ENCODE peak calls at places on chromosomes 7 and 10, in eight cellular contexts. One of them, this sample, is unnamed. For H3K4me1 and H3K9me2, the result is how much of the 10 kb centered on the place peaks cover.

GRCh38 chr7:14817829-14818228 is 84.7 kb downstream of the DGKB start:
- DNase-seq in OCI-LY7: no peak
- DNase-seq in PC-9: peak
- DNase-seq in HCT116: no peak
- DNase-seq in GM23338: no peak
- DNase-seq in hepatocyte: no peak
- DNase-seq in PC-3: no peak
- DNase-seq in SK-N-SH: no peak
- DNase-seq in this sample: no peak

GRCh38 chr10:68871105-68871711 is 29.9 kb upstream of the DDX50 start:
- DNase-seq in OCI-LY7: no peak
- DNase-seq in PC-9: no peak
- DNase-seq in HCT116: no peak
- DNase-seq in GM23338: peak
- DNase-seq in hepatocyte: peak
- DNase-seq in PC-3: no peak
- DNase-seq in SK-N-SH: no peak
- DNase-seq in this sample: no peak

GRCh38 chr7:150716368-150716767 is at the start of gene GIMAP1:
- DNase-seq in OCI-LY7: no peak
- DNase-seq in PC-9: no peak
- DNase-seq in HCT116: no peak
- DNase-seq in GM23338: no peak
- DNase-seq in hepatocyte: no peak
- DNase-seq in PC-3: no peak
- DNase-seq in SK-N-SH: no peak
- DNase-seq in this sample: no peak

GRCh38 chr7:46532571-46532970 is 611.5 kb upstream of the IGFBP3 start:
- DNase-seq in OCI-LY7: no peak
- DNase-seq in PC-9: no peak
- DNase-seq in HCT116: no peak
- DNase-seq in GM23338: no peak
- DNase-seq in hepatocyte: no peak
- DNase-seq in PC-3: no peak
- DNase-seq in SK-N-SH: no peak
- DNase-seq in this sample: no peak

GRCh38 chr10:47143072-47143471 is 156.9 kb upstream of the GDF10 start:
- DNase-seq in OCI-LY7: no peak
- DNase-seq in PC-9: no peak
- DNase-seq in HCT116: no peak
- DNase-seq in GM23338: no peak
- DNase-seq in hepatocyte: no peak
- DNase-seq in PC-3: no peak
- DNase-seq in SK-N-SH: no peak
- DNase-seq in this sample: no peak

GRCh38 chr7:25860206-25860881 is 291.7 kb upstream of the NFE2L3 start:
- DNase-seq in OCI-LY7: no peak
- DNase-seq in PC-9: no peak
- DNase-seq in HCT116: no peak
- DNase-seq in GM23338: peak
- DNase-seq in hepatocyte: no peak
- DNase-seq in PC-3: no peak
- DNase-seq in SK-N-SH: peak
- DNase-seq in this sample: no peak

GRCh38 chr10:72254891-72255568 is 18.7 kb upstream of the DDIT4 start:
- DNase-seq in OCI-LY7: no peak
- DNase-seq in PC-9: no peak
- DNase-seq in HCT116: no peak
- DNase-seq in GM23338: peak
- DNase-seq in hepatocyte: peak
- DNase-seq in PC-3: no peak
- DNase-seq in SK-N-SH: peak
- DNase-seq in this sample: peak

GRCh38 chr10:120600871-120601644 is 144.0 kb downstream of the PLPP4 start:
- DNase-seq in OCI-LY7: no peak
- DNase-seq in PC-9: no peak
- DNase-seq in HCT116: no peak
- DNase-seq in GM23338: peak
- DNase-seq in hepatocyte: peak
- DNase-seq in PC-3: peak
- DNase-seq in SK-N-SH: peak
- DNase-seq in this sample: no peak

GRCh38 chr7:151917791-151918311 is 38.4 kb upstream of the GALNTL5 start:
- DNase-seq in OCI-LY7: no peak
- DNase-seq in PC-9: no peak
- DNase-seq in HCT116: no peak
- DNase-seq in GM23338: no peak
- DNase-seq in hepatocyte: peak
- DNase-seq in PC-3: peak
- DNase-seq in SK-N-SH: no peak
- DNase-seq in this sample: no peak

GRCh38 chr7:155484483-155485399 is 26.8 kb downstream of the EN2 start:
- DNase-seq in OCI-LY7: no peak
- DNase-seq in PC-9: no peak
- DNase-seq in HCT116: no peak
- DNase-seq in GM23338: no peak
- DNase-seq in hepatocyte: no peak
- DNase-seq in PC-3: no peak
- DNase-seq in SK-N-SH: no peak
- DNase-seq in this sample: no peak

GRCh38 chr7:37247881-37248280 is 200.8 kb downstream of the ELMO1 start:
- DNase-seq in OCI-LY7: no peak
- DNase-seq in PC-9: peak
- DNase-seq in HCT116: no peak
- DNase-seq in GM23338: peak
- DNase-seq in hepatocyte: peak
- DNase-seq in PC-3: peak
- DNase-seq in SK-N-SH: no peak
- DNase-seq in this sample: no peak

GRCh38 chr7:79590571-79591274 is 137.3 kb upstream of the MAGI2 start:
- DNase-seq in OCI-LY7: no peak
- DNase-seq in PC-9: no peak
- DNase-seq in HCT116: no peak
- DNase-seq in GM23338: no peak
- DNase-seq in hepatocyte: no peak
- DNase-seq in PC-3: no peak
- DNase-seq in SK-N-SH: no peak
- DNase-seq in this sample: no peak

GRCh38 chr7:3636131-3636860 is 335.2 kb downstream of the SDK1 start:
- DNase-seq in OCI-LY7: no peak
- DNase-seq in PC-9: no peak
- DNase-seq in HCT116: no peak
- DNase-seq in GM23338: no peak
- DNase-seq in hepatocyte: no peak
- DNase-seq in PC-3: peak
- DNase-seq in SK-N-SH: no peak
- DNase-seq in this sample: no peak

GRCh38 chr7:114691605-114692004 is 230.3 kb upstream of the MDFIC start:
- DNase-seq in OCI-LY7: no peak
- DNase-seq in PC-9: no peak
- DNase-seq in HCT116: no peak
- DNase-seq in GM23338: no peak
- DNase-seq in hepatocyte: no peak
- DNase-seq in PC-3: no peak
- DNase-seq in SK-N-SH: no peak
- DNase-seq in this sample: no peak

GRCh38 chr10:129465796-129466702 is 992 bp upstream of the MGMT start:
- DNase-seq in OCI-LY7: no peak
- DNase-seq in PC-9: no peak
- DNase-seq in HCT116: no peak
- DNase-seq in GM23338: no peak
- DNase-seq in hepatocyte: no peak
- DNase-seq in PC-3: no peak
- DNase-seq in SK-N-SH: no peak
- DNase-seq in this sample: no peak

GRCh38 chr10:86306628-86307278 is 59.8 kb downstream of the GRID1 start:
- DNase-seq in OCI-LY7: peak
- DNase-seq in PC-9: no peak
- DNase-seq in HCT116: no peak
- DNase-seq in GM23338: peak
- DNase-seq in hepatocyte: peak
- DNase-seq in PC-3: peak
- DNase-seq in SK-N-SH: no peak
- DNase-seq in this sample: peak

GRCh38 chr10:130915065-130915464 is 396.5 kb downstream of the TCERG1L start:
- DNase-seq in OCI-LY7: no peak
- DNase-seq in PC-9: no peak
- DNase-seq in HCT116: no peak
- DNase-seq in GM23338: no peak
- DNase-seq in hepatocyte: no peak
- DNase-seq in PC-3: no peak
- DNase-seq in SK-N-SH: no peak
- DNase-seq in this sample: no peak

GRCh38 chr10:92274071-92274470 is 16.8 kb downstream of the CPEB3 start:
- DNase-seq in OCI-LY7: no peak
- DNase-seq in PC-9: no peak
- DNase-seq in HCT116: no peak
- DNase-seq in GM23338: no peak
- DNase-seq in hepatocyte: no peak
- DNase-seq in PC-3: no peak
- DNase-seq in SK-N-SH: no peak
- DNase-seq in this sample: no peak

GRCh38 chr10:74923556-74923955 is 97.2 kb downstream of the KAT6B start:
- DNase-seq in OCI-LY7: peak
- DNase-seq in PC-9: no peak
- DNase-seq in HCT116: no peak
- DNase-seq in GM23338: peak
- DNase-seq in hepatocyte: no peak
- DNase-seq in PC-3: peak
- DNase-seq in SK-N-SH: no peak
- DNase-seq in this sample: no peak

GRCh38 chr10:71363936-71364335 is 32.8 kb upstream of the CDH23 start:
- DNase-seq in OCI-LY7: no peak
- DNase-seq in PC-9: no peak
- DNase-seq in HCT116: no peak
- DNase-seq in GM23338: no peak
- DNase-seq in hepatocyte: no peak
- DNase-seq in PC-3: no peak
- DNase-seq in SK-N-SH: no peak
- DNase-seq in this sample: no peak

GRCh38 chr7:27106181-27106905 is 3.9 kb upstream of the HOXA2 start:
- DNase-seq in OCI-LY7: no peak
- DNase-seq in PC-9: no peak
- DNase-seq in HCT116: no peak
- DNase-seq in GM23338: peak
- DNase-seq in hepatocyte: no peak
- DNase-seq in PC-3: no peak
- DNase-seq in SK-N-SH: peak
- DNase-seq in this sample: no peak

GRCh38 chr10:35208536-35208935 is 81.9 kb downstream of the CREM start:
- DNase-seq in OCI-LY7: no peak
- DNase-seq in PC-9: no peak
- DNase-seq in HCT116: no peak
- DNase-seq in GM23338: no peak
- DNase-seq in hepatocyte: no peak
- DNase-seq in PC-3: no peak
- DNase-seq in SK-N-SH: no peak
- DNase-seq in this sample: peak

GRCh38 chr10:48455055-48455391 is 148.5 kb downstream of the MAPK8 start:
- DNase-seq in OCI-LY7: no peak
- DNase-seq in PC-9: no peak
- DNase-seq in HCT116: no peak
- DNase-seq in GM23338: no peak
- DNase-seq in hepatocyte: no peak
- DNase-seq in PC-3: no peak
- DNase-seq in SK-N-SH: no peak
- DNase-seq in this sample: no peak

DNA sequence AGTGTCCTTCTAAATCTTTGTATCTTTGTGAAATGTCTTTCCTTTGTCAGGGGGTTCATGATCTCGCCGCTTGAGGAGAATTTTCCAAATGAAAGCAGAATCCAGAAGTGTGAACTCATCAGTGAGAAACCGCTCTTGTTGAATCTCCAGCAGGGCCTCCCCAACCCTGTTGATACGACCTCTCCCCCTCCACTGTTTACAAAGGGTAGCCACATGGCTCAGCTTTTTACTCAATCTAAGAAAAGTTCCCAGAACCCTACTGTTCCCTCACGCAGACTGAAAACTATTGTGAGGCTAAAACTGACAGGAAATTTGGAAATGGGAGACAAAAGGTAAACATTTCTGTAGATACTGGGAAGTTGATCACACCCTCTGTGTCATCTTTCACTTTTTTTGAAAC is 73.9 kb downstream of the SEMA3C start:
- DNase-seq in OCI-LY7: no peak
- DNase-seq in PC-9: no peak
- DNase-seq in HCT116: no peak
- DNase-seq in GM23338: no peak
- DNase-seq in hepatocyte: no peak
- DNase-seq in PC-3: no peak
- DNase-seq in SK-N-SH: no peak
- DNase-seq in this sample: no peak
- H3K4me1 ChIP-seq in OCI-LY7: under half
- H3K4me1 ChIP-seq in PC-9: under half
- H3K4me1 ChIP-seq in HCT116: under half
- H3K4me1 ChIP-seq in GM23338: under half
- H3K4me1 ChIP-seq in hepatocyte: under half
- H3K4me1 ChIP-seq in PC-3: under half
- H3K4me1 ChIP-seq in SK-N-SH: under half
- H3K4me1 ChIP-seq in this sample: under half

GRCh38 chr7:101582971-101583370 is 46.1 kb downstream of the MYL10 start:
- DNase-seq in OCI-LY7: no peak
- DNase-seq in PC-9: no peak
- DNase-seq in HCT116: no peak
- DNase-seq in GM23338: no peak
- DNase-seq in hepatocyte: no peak
- DNase-seq in PC-3: no peak
- DNase-seq in SK-N-SH: no peak
- DNase-seq in this sample: no peak
- H3K9me2 ChIP-seq in OCI-LY7: under half
- H3K9me2 ChIP-seq in PC-9: under half
- H3K9me2 ChIP-seq in HCT116: under half
- H3K9me2 ChIP-seq in GM23338: under half
- H3K9me2 ChIP-seq in hepatocyte: under half
- H3K9me2 ChIP-seq in PC-3: under half
- H3K9me2 ChIP-seq in SK-N-SH: under half
- H3K9me2 ChIP-seq in this sample: under half

GRCh38 chr10:70074147-70074546 is 21.5 kb downstream of the MACROH2A2 start:
- DNase-seq in OCI-LY7: no peak
- DNase-seq in PC-9: no peak
- DNase-seq in HCT116: no peak
- DNase-seq in GM23338: no peak
- DNase-seq in hepatocyte: no peak
- DNase-seq in PC-3: no peak
- DNase-seq in SK-N-SH: no peak
- DNase-seq in this sample: no peak
- TF ChIP-seq CTCF in OCI-LY7: no peak
- TF ChIP-seq CTCF in PC-9: no peak
- TF ChIP-seq CTCF in HCT116: no peak
- TF ChIP-seq CTCF in GM23338: no peak
- TF ChIP-seq CTCF in hepatocyte: no peak
- TF ChIP-seq CTCF in PC-3: no peak
- TF ChIP-seq CTCF in SK-N-SH: no peak
- TF ChIP-seq CTCF in this sample: no peak

DNA sequence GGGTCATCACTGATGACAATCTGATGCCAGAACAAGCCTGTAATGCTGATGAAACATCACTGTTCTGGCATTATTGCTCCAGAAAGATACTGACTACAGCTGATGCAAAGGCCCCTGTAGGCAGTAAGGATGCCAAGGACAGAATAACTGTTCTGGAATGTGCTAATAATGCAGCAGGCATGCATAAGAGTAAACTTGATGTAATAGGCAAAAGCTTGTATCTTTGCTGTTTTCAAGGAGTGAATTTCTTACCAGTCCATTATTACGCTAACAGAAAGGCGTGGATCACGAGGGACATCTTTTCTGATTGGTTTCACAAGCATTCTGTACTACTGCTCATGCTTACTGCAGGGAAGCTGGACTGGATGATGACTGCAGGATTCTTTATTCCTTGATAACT is 18.7 kb downstream of the LCOR start:
- DNase-seq in OCI-LY7: no peak
- DNase-seq in PC-9: no peak
- DNase-seq in HCT116: no peak
- DNase-seq in GM23338: no peak
- DNase-seq in hepatocyte: peak
- DNase-seq in PC-3: peak
- DNase-seq in SK-N-SH: no peak
- DNase-seq in this sample: no peak
- H3K4me1 ChIP-seq in OCI-LY7: under half
- H3K4me1 ChIP-seq in PC-9: under half
- H3K4me1 ChIP-seq in HCT116: under half
- H3K4me1 ChIP-seq in GM23338: under half
- H3K4me1 ChIP-seq in hepatocyte: under half
- H3K4me1 ChIP-seq in PC-3: under half
- H3K4me1 ChIP-seq in SK-N-SH: under half
- H3K4me1 ChIP-seq in this sample: under half

This sample was measured in MM.1S.